ENCODE peak calls at places on chromosomes 6 and 20, in four cellular contexts. Y is IMR-90, I is fibroblast of lung, V is cardiac fibroblast. N is an unnamed sample.

GRCh38 chr6:33622456-33623431 is 1.6 kb downstream of the ITPR3 start:
- DNase-seq in Y (no peak), I (no peak), V (peak), N (peak)

GRCh38 chr6:81734500-81735140 is 17.9 kb downstream of the TENT5A start:
- DNase-seq in Y (no peak), I (peak), V (no peak), N (no peak)

GRCh38 chr20:32539817-32540675 is 45.1 kb downstream of the NOL4L start:
- DNase-seq in Y (no peak), I (no peak), V (no peak), N (no peak)

GRCh38 chr6:57275384-57275783 is 42.0 kb upstream of the PRIM2 start:
- DNase-seq in Y (no peak), I (no peak), V (no peak), N (no peak)

GRCh38 chr20:10902836-10903410 is 229.1 kb upstream of the JAG1 start:
- DNase-seq in Y (no peak), I (peak), V (peak), N (no peak)

GRCh38 chr6:26280409-26280808 is 84.6 kb upstream of the BTN3A2 start:
- DNase-seq in Y (no peak), I (no peak), V (peak), N (no peak)

GRCh38 chr6:408148-408547 is 16.6 kb downstream of the IRF4 start:
- DNase-seq in Y (no peak), I (no peak), V (no peak), N (no peak)

GRCh38 chr6:85865665-85866372 is 223.1 kb upstream of the SYNCRIP start:
- DNase-seq in Y (peak), I (peak), V (peak), N (peak)

GRCh38 chr6:109257494-109257893 is 124.8 kb downstream of the CD164 start:
- DNase-seq in Y (no peak), I (no peak), V (no peak), N (no peak)

GRCh38 chr6:109062216-109062615 is 32.4 kb downstream of the SESN1 start:
- DNase-seq in Y (no peak), I (no peak), V (no peak), N (no peak)

GRCh38 chr20:59525500-59526241 is 78.7 kb upstream of the PHACTR3 start:
- DNase-seq in Y (peak), I (peak), V (peak), N (peak)

GRCh38 chr6:117423754-117424153 is 2.0 kb downstream of the ROS1 start:
- DNase-seq in Y (no peak), I (no peak), V (no peak), N (no peak)

GRCh38 chr20:2919518-2920245 is 46.4 kb downstream of the PTPRA start:
- DNase-seq in Y (no peak), I (no peak), V (no peak), N (no peak)

GRCh38 chr6:143673638-143674037 is 4.1 kb upstream of the PHACTR2 start:
- DNase-seq in Y (peak), I (peak), V (peak), N (peak)

DNA sequence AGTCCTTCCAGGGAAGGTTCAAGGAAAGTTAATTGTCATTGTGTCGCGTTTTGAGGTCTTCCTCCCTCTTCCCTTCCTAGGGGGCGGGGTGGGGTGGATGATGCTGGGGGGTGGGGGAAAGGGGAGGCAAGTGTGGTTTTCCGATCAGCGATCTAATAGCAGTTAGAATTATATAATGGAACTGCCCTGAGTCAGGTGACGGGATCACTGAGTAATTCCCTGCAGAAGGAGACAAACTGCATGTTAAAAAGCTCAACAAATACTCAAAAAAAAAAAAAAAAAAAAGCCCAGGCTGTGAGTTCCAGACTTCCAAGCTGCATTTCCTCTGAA is 240.4 kb downstream of the PHACTR1 start:
- DNase-seq in Y (no peak), I (no peak), V (no peak), N (no peak)
- H3K4me3 ChIP-seq in Y (peak), I (peak), V (peak), N (peak)

GRCh38 chr20:13788167-13788834 is 3.5 kb downstream of the NDUFAF5 start:
- DNase-seq in Y (peak), I (peak), V (peak), N (peak)
- TF ChIP-seq CTCF in Y (peak), I (peak), V (peak), N (peak)

GRCh38 chr20:18737140-18737539 is 76.4 kb upstream of the SCP2D1 start:
- DNase-seq in Y (no peak), I (no peak), V (no peak), N (no peak)

GRCh38 chr20:18740726-18741125 is 72.9 kb upstream of the SCP2D1 start:
- DNase-seq in Y (no peak), I (no peak), V (no peak), N (no peak)

GRCh38 chr20:18738888-18739287 is 74.7 kb upstream of the SCP2D1 start:
- DNase-seq in Y (no peak), I (no peak), V (no peak), N (no peak)

GRCh38 chr20:18738055-18738454 is 75.5 kb upstream of the SCP2D1 start:
- DNase-seq in Y (no peak), I (no peak), V (peak), N (peak)

DNA sequence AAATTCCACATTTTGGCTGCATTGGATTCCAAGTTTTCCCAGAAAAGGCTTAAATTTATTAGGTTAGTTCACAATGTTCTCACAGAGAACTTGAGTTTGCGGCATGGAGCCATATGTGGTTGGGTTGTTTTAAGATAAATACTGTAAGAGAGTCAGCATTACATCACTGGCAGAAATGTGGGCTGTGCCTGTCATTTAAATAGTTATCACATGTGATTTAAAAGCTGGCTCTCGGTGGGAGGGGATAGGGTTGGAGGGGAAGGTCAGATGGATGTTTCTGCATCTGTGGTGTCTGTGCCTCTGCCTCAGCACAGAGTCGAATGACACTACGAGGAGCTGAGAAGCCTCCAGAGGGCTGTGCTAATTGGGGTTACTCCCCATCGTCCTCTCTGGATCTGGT is 73.8 kb upstream of the SCP2D1 start:
- DNase-seq in Y (peak), I (peak), V (peak), N (peak)
- H3K4me3 ChIP-seq in Y (no peak), I (no peak), V (no peak), N (no peak)

GRCh38 chr20:38290829-38291581 is 13.0 kb upstream of the BPI start:
- DNase-seq in Y (peak), I (peak), V (peak), N (peak)
- TF ChIP-seq CTCF in Y (peak), I (peak), V (peak), N (peak)

GRCh38 chr6:13947611-13948178 is 22.9 kb downstream of the RNF182 start:
- DNase-seq in Y (no peak), I (no peak), V (no peak), N (no peak)

GRCh38 chr6:13952101-13952500 is 27.3 kb downstream of the RNF182 start:
- DNase-seq in Y (no peak), I (no peak), V (no peak), N (no peak)

DNA sequence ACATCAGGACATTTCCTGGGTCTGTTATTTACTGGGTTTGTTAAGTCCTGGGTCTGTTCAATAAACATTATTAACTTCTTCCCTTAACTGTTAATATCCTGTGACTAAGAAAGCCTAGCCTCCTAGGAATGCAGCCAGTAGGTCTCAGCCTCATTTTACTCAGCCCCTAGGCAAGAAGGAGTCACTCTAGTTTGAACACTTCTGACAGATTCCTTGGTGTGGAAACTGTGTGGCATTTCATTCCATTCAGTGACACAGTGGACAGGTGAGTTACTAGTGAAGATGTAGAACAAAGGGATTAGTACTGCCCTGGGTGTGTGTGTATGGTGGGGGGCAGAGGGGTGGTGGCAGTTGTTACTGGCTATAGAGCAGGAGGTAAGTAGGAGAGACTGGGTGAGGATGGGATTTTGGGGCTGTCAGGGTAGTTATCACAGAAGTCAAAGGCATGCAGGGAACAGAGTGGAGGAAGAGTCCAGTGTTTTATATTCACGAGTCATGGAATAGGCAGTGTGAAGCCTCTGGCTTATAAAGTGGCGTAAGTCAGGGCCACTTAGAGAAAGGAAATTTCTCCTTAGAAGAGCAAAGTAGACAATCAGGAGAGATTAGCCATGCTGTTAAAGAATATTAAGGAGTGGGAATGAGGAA is 28.4 kb downstream of the RNF182 start:
- DNase-seq in Y (peak), I (peak), V (no peak), N (peak)
- H3K4me3 ChIP-seq in Y (no peak), I (no peak), V (no peak), N (no peak)

GRCh38 chr6:71481801-71482200 is 193.2 kb downstream of the OGFRL1 start:
- DNase-seq in Y (no peak), I (peak), V (no peak), N (no peak)

GRCh38 chr6:71480577-71480976 is 192.0 kb downstream of the OGFRL1 start:
- DNase-seq in Y (no peak), I (no peak), V (no peak), N (no peak)

GRCh38 chr6:71481021-71481420 is 192.4 kb downstream of the OGFRL1 start:
- DNase-seq in Y (no peak), I (no peak), V (peak), N (peak)

GRCh38 chr6:71486466-71486865 is 197.9 kb downstream of the OGFRL1 start:
- DNase-seq in Y (peak), I (peak), V (no peak), N (peak)

DNA sequence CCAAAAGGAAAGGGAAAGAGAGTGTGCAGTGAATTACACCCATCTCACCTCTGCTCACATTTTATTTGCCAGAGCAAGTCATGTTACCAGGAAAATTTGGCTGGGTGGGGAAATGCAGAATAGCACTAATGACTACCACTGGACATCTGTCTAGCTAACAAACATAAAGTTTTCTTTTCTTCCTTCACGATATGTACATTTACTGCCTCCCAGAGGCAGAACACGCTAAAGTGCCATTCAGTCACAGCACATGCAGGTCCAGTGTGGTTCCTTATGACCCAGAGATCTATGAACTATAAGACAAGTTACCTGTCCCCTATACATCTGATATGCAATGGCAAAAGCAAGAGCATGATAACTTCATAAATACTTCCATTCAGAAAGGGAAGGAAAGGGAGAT is 194.1 kb downstream of the OGFRL1 start:
- DNase-seq in Y (no peak), I (no peak), V (peak), N (peak)
- TF ChIP-seq CTCF in Y (peak), I (no peak), V (peak), N (peak)

DNA sequence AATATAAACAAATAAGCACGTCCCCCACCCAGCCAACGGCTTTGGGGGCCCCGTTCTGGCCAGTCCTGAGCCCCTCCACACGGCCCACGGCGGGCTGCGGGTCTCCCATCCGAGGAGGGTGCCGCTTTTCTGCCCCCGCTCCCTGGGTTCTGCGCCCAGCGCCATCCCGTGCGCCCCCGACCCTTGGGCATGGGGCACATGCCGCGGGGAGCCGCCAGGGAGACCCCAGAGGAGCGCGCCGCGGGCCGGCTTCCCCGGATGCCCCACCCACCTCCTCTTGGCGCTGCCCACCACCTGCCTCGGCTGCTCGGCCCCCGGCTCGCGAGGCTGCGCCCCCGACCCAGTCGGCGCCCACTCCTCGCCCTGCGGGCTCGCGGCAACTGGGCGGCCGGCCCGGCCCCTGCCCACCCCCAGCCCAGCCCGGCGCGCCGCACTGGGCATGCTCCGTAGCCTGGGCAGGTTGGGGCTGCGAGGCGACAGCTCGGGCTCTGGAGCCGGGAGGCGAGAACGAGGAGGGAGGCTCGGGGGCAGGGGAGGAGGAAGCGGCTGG is 580 bp upstream of the PLCB4 start:
- DNase-seq in Y (peak), I (peak), V (peak), N (peak)
- H3K4me3 ChIP-seq in Y (peak), I (peak), V (peak), N (peak)

GRCh38 chr20:4524307-4524706 is 197.4 kb upstream of the PRND start:
- DNase-seq in Y (no peak), I (no peak), V (no peak), N (no peak)

GRCh38 chr20:4521170-4521968 is 200.3 kb upstream of the PRND start:
- DNase-seq in Y (no peak), I (no peak), V (no peak), N (no peak)

GRCh38 chr20:4522310-4522709 is 199.4 kb upstream of the PRND start:
- DNase-seq in Y (no peak), I (no peak), V (no peak), N (no peak)

GRCh38 chr20:4516851-4517250 is 204.9 kb upstream of the PRND start:
- DNase-seq in Y (no peak), I (no peak), V (no peak), N (no peak)

GRCh38 chr20:4519530-4519929 is 202.2 kb upstream of the PRND start:
- DNase-seq in Y (no peak), I (no peak), V (no peak), N (no peak)
- TF ChIP-seq CTCF in Y (peak), I (peak), V (peak), N (peak)